ENCODE peak calls at places on chromosome 19, in six cellular contexts. N, A, K, E, X and M are unnamed samples.

GRCh38 chr19:15893498-15893897 is 4.4 kb downstream of the CYP4F2 start:
- DNase-seq in X (no peak), A (no peak), E (no peak), K (no peak), N (no peak), M (no peak)

GRCh38 chr19:4098493-4098892 is 25.4 kb downstream of the MAP2K2 start:
- DNase-seq in K (no peak), E (no peak), X (peak; percentile 85), A (no peak), N (no peak), M (no peak)

GRCh38 chr19:5048727-5049553 is 80.0 kb downstream of the KDM4B start:
- DNase-seq in X (no peak), E (no peak), K (no peak), A (no peak), N (no peak), M (no peak)

GRCh38 chr19:35293733-35294309 is 1.9 kb downstream of the MAG start:
- DNase-seq in N (no peak), X (no peak), A (no peak), E (no peak), K (no peak), M (no peak)

GRCh38 chr19:28764066-28764465 is 448.9 kb downstream of the UQCRFS1 start:
- DNase-seq in X (no peak), N (no peak), K (no peak), A (no peak), E (no peak), M (no peak)

GRCh38 chr19:46297700-46298476 is 1.0 kb downstream of the HIF3A start:
- DNase-seq in E (no peak), K (no peak), X (peak; percentile 94), N (no peak), A (no peak), M (no peak)

GRCh38 chr19:8046569-8047165 is 5.9 kb upstream of the CCL25 start:
- DNase-seq in K (no peak), X (no peak), E (no peak), A (no peak), N (no peak), M (no peak)

GRCh38 chr19:3801412-3802096 is 15.4 kb upstream of the MATK start:
- DNase-seq in K (peak; percentile 70), N (peak; percentile 53), A (no peak), E (peak; percentile 74), X (peak; percentile 55), M (no peak)

GRCh38 chr19:35518313-35518712 is 4.9 kb upstream of the DMKN start:
- DNase-seq in A (peak; percentile 86), K (no peak), X (no peak), N (no peak), E (no peak), M (no peak)

GRCh38 chr19:44548736-44549135 is 19.3 kb upstream of the CEACAM20 start:
- DNase-seq in N (no peak), E (no peak), K (no peak), X (no peak), A (no peak), M (no peak)

GRCh38 chr19:41339936-41340335 is 13.8 kb downstream of the TGFB1 start:
- DNase-seq in K (no peak), X (no peak), A (no peak), E (no peak), N (no peak), M (no peak)

GRCh38 chr19:7866399-7867091 is 7.6 kb downstream of the PRR36 start:
- DNase-seq in A (no peak), E (no peak), X (no peak), K (no peak), N (no peak), M (no peak)

GRCh38 chr19:1518471-1518870 is 5.4 kb upstream of the PLK5 start:
- DNase-seq in A (no peak), K (no peak), X (no peak), N (no peak), E (no peak), M (no peak)

GRCh38 chr19:48192750-48193149 is 22.3 kb downstream of the ZSWIM9 start:
- DNase-seq in K (no peak), A (no peak), X (no peak), E (no peak), N (no peak), M (no peak)

GRCh38 chr19:13020002-13020414 is 24.7 kb downstream of the NFIX start:
- DNase-seq in E (no peak), A (no peak), N (no peak), K (no peak), X (no peak), M (no peak)

GRCh38 chr19:566403-566802 is 6.0 kb upstream of the BSG start:
- DNase-seq in X (peak; percentile 36), K (no peak), N (no peak), A (peak; percentile 50), E (no peak), M (no peak)

GRCh38 chr19:1235625-1236538 is 1.9 kb downstream of the CBARP start:
- DNase-seq in K (no peak), X (no peak), E (no peak), N (no peak), A (no peak), M (no peak)

GRCh38 chr19:53872762-53873161 is 5.1 kb downstream of the MYADM start:
- DNase-seq in X (no peak), A (no peak), E (no peak), N (no peak), K (no peak), M (no peak)

GRCh38 chr19:56885173-56885679 is 44.7 kb upstream of the PEG3 start:
- DNase-seq in A (no peak), K (peak; percentile 14), E (no peak), N (no peak), X (no peak), M (no peak)

GRCh38 chr19:38666662-38667448 is 19.4 kb downstream of the ACTN4 start:
- DNase-seq in K (no peak), X (peak; percentile 59), A (no peak), E (peak; percentile 68), N (no peak), M (no peak)

GRCh38 chr19:17610384-17610783 is 54.9 kb downstream of the COLGALT1 start:
- DNase-seq in K (no peak), E (no peak), X (no peak), N (no peak), A (no peak), M (no peak)

GRCh38 chr19:5341448-5341820 is 822 bp upstream of the PTPRS start:
- DNase-seq in E (no peak), K (no peak), X (no peak), N (no peak), A (no peak), M (no peak)

GRCh38 chr19:2527716-2528115 is 51.8 kb downstream of the GADD45B start:
- DNase-seq in E (no peak), A (no peak), X (no peak), K (no peak), N (no peak), M (no peak)

GRCh38 chr19:27846944-27847343 is 1366.0 kb downstream of the UQCRFS1 start:
- DNase-seq in K (no peak), X (no peak), A (no peak), N (no peak), E (no peak), M (no peak)

GRCh38 chr19:7657047-7657779 is 11.6 kb upstream of the RETN start:
- DNase-seq in X (no peak), K (no peak), N (no peak), A (no peak), E (no peak), M (no peak)

GRCh38 chr19:39133431-39134270 is 8.1 kb downstream of the PAK4 start:
- DNase-seq in A (no peak), E (no peak), X (no peak), K (peak; percentile 33), N (no peak), M (no peak)

GRCh38 chr19:46788101-46788967 is at the start of gene SLC1A5:
- DNase-seq in X (peak; percentile 96), N (peak; percentile 99), K (peak; percentile 97), A (peak; percentile 75), E (peak; percentile 99), M (peak; percentile 97)

GRCh38 chr19:40576585-40577451 is at the start of gene SHKBP1:
- DNase-seq in K (peak; percentile 94), N (peak; percentile 89), A (peak; percentile 62), E (peak; percentile 95), X (peak; percentile 97), M (peak; percentile 90)

GRCh38 chr19:41001243-41001971 is 10.3 kb downstream of the CYP2B6 start:
- DNase-seq in E (no peak), A (no peak), N (no peak), X (no peak), K (no peak), M (no peak)

GRCh38 chr19:4272894-4273293 is 6.2 kb upstream of the SHD start:
- DNase-seq in K (peak; percentile 51), E (no peak), X (no peak), N (no peak), A (no peak), M (no peak)

GRCh38 chr19:11387154-11388034 is 3.3 kb upstream of the EPOR start:
- DNase-seq in N (no peak), A (no peak), E (no peak), K (no peak), X (no peak), M (no peak)

GRCh38 chr19:18100710-18101109 is 3.1 kb downstream of the MAST3 start:
- DNase-seq in X (no peak), N (no peak), K (peak; percentile 68), A (no peak), E (no peak), M (no peak)

GRCh38 chr19:52200044-52200443 is 10.2 kb downstream of the PPP2R1A start:
- DNase-seq in E (no peak), K (no peak), A (peak; percentile 55), X (peak; percentile 33), N (no peak), M (no peak)